ENCODE peak calls at places on chromosomes 16 and 17, in four cellular contexts. One of them, this sample, is unnamed.

GRCh38 chr16:72434159-72434558 is 262.2 kb upstream of the PMFBP1 start:
- DNase-seq in uterus: no peak
- DNase-seq in lower lobe of right lung: no peak
- DNase-seq in fibroblast of villous mesenchyme: peak
- DNase-seq in this sample: no peak

GRCh38 chr16:74626741-74627416 is 20.0 kb upstream of the GLG1 start:
- DNase-seq in uterus: no peak
- DNase-seq in lower lobe of right lung: no peak
- DNase-seq in fibroblast of villous mesenchyme: peak
- DNase-seq in this sample: no peak

GRCh38 chr17:21113106-21113690 is 13.6 kb upstream of the DHRS7B start:
- DNase-seq in uterus: no peak
- DNase-seq in lower lobe of right lung: no peak
- DNase-seq in fibroblast of villous mesenchyme: no peak
- DNase-seq in this sample: no peak

GRCh38 chr16:72530434-72530833 is 358.5 kb upstream of the PMFBP1 start:
- DNase-seq in uterus: no peak
- DNase-seq in lower lobe of right lung: no peak
- DNase-seq in fibroblast of villous mesenchyme: peak
- DNase-seq in this sample: no peak

GRCh38 chr17:71217769-71218168 is 903.1 kb upstream of the SOX9 start:
- DNase-seq in uterus: no peak
- DNase-seq in lower lobe of right lung: no peak
- DNase-seq in fibroblast of villous mesenchyme: no peak
- DNase-seq in this sample: no peak

GRCh38 chr16:3954411-3954921 is 74.0 kb upstream of the CREBBP start:
- DNase-seq in uterus: no peak
- DNase-seq in lower lobe of right lung: no peak
- DNase-seq in fibroblast of villous mesenchyme: no peak
- DNase-seq in this sample: no peak

GRCh38 chr16:354971-355441 is 2.5 kb upstream of the AXIN1 start:
- DNase-seq in uterus: no peak
- DNase-seq in lower lobe of right lung: no peak
- DNase-seq in fibroblast of villous mesenchyme: no peak
- DNase-seq in this sample: no peak

GRCh38 chr16:46853713-46854443 is 22.9 kb upstream of the C16orf87 start:
- DNase-seq in uterus: peak
- DNase-seq in lower lobe of right lung: peak
- DNase-seq in fibroblast of villous mesenchyme: peak
- DNase-seq in this sample: peak

GRCh38 chr16:86901483-86901882 is 323.1 kb downstream of the FOXL1 start:
- DNase-seq in uterus: no peak
- DNase-seq in lower lobe of right lung: no peak
- DNase-seq in fibroblast of villous mesenchyme: no peak
- DNase-seq in this sample: no peak

GRCh38 chr17:57834146-57834741 is 15.6 kb downstream of the MRPS23 start:
- DNase-seq in uterus: no peak
- DNase-seq in lower lobe of right lung: no peak
- DNase-seq in fibroblast of villous mesenchyme: no peak
- DNase-seq in this sample: no peak

GRCh38 chr16:17836868-17837602 is 366.3 kb upstream of the XYLT1 start:
- DNase-seq in uterus: no peak
- DNase-seq in lower lobe of right lung: no peak
- DNase-seq in fibroblast of villous mesenchyme: peak
- DNase-seq in this sample: no peak

GRCh38 chr16:23280483-23280967 is 21.6 kb upstream of the SCNN1B start:
- DNase-seq in uterus: no peak
- DNase-seq in lower lobe of right lung: no peak
- DNase-seq in fibroblast of villous mesenchyme: no peak
- DNase-seq in this sample: no peak

GRCh38 chr16:25093208-25094061 is 18.1 kb upstream of the LCMT1 start:
- DNase-seq in uterus: no peak
- DNase-seq in lower lobe of right lung: no peak
- DNase-seq in fibroblast of villous mesenchyme: no peak
- DNase-seq in this sample: peak

GRCh38 chr17:21239680-21240374 is 13.4 kb downstream of the NATD1 start:
- DNase-seq in uterus: peak
- DNase-seq in lower lobe of right lung: no peak
- DNase-seq in fibroblast of villous mesenchyme: peak
- DNase-seq in this sample: no peak

GRCh38 chr16:25580071-25580470 is 111.7 kb upstream of the HS3ST4 start:
- DNase-seq in uterus: no peak
- DNase-seq in lower lobe of right lung: no peak
- DNase-seq in fibroblast of villous mesenchyme: no peak
- DNase-seq in this sample: no peak

GRCh38 chr16:50469744-50470301 is 78.4 kb upstream of the NKD1 start:
- DNase-seq in uterus: no peak
- DNase-seq in lower lobe of right lung: no peak
- DNase-seq in fibroblast of villous mesenchyme: no peak
- DNase-seq in this sample: peak

GRCh38 chr17:81513669-81514484 is 1.3 kb upstream of the ACTG1 start:
- DNase-seq in uterus: peak
- DNase-seq in lower lobe of right lung: peak
- DNase-seq in fibroblast of villous mesenchyme: peak
- DNase-seq in this sample: peak

GRCh38 chr17:37714897-37715296 is 30.0 kb downstream of the HNF1B start:
- DNase-seq in uterus: no peak
- DNase-seq in lower lobe of right lung: no peak
- DNase-seq in fibroblast of villous mesenchyme: no peak
- DNase-seq in this sample: no peak

GRCh38 chr17:19750835-19751234 is 2.7 kb upstream of the ALDH3A1 start:
- DNase-seq in uterus: no peak
- DNase-seq in lower lobe of right lung: no peak
- DNase-seq in fibroblast of villous mesenchyme: no peak
- DNase-seq in this sample: no peak

GRCh38 chr17:79840204-79840988 is 1.2 kb upstream of the CBX4 start:
- DNase-seq in uterus: peak
- DNase-seq in lower lobe of right lung: peak
- DNase-seq in fibroblast of villous mesenchyme: peak
- DNase-seq in this sample: peak

GRCh38 chr16:84117482-84117843 is 721 bp upstream of the MBTPS1 start:
- DNase-seq in uterus: no peak
- DNase-seq in lower lobe of right lung: no peak
- DNase-seq in fibroblast of villous mesenchyme: peak
- DNase-seq in this sample: no peak

GRCh38 chr16:51698647-51699046 is 547.6 kb upstream of the SALL1 start:
- DNase-seq in uterus: no peak
- DNase-seq in lower lobe of right lung: no peak
- DNase-seq in fibroblast of villous mesenchyme: no peak
- DNase-seq in this sample: no peak

GRCh38 chr17:12312692-12313091 is 292.0 kb downstream of the MAP2K4 start:
- DNase-seq in uterus: no peak
- DNase-seq in lower lobe of right lung: no peak
- DNase-seq in fibroblast of villous mesenchyme: no peak
- DNase-seq in this sample: no peak

GRCh38 chr16:11783319-11784047 is 13.6 kb downstream of the ZC3H7A start:
- DNase-seq in uterus: no peak
- DNase-seq in lower lobe of right lung: no peak
- DNase-seq in fibroblast of villous mesenchyme: peak
- DNase-seq in this sample: no peak

GRCh38 chr17:29151567-29151966 is 28.6 kb downstream of the MYO18A start:
- DNase-seq in uterus: no peak
- DNase-seq in lower lobe of right lung: no peak
- DNase-seq in fibroblast of villous mesenchyme: peak
- DNase-seq in this sample: no peak

GRCh38 chr16:21301168-21301894 is 23.2 kb upstream of the CRYM start:
- DNase-seq in uterus: peak
- DNase-seq in lower lobe of right lung: peak
- DNase-seq in fibroblast of villous mesenchyme: peak
- DNase-seq in this sample: peak

GRCh38 chr16:21302898-21303528 is 24.9 kb upstream of the CRYM start:
- DNase-seq in uterus: no peak
- DNase-seq in lower lobe of right lung: no peak
- DNase-seq in fibroblast of villous mesenchyme: peak
- DNase-seq in this sample: no peak

GRCh38 chr16:21302454-21302853 is 24.4 kb upstream of the CRYM start:
- DNase-seq in uterus: no peak
- DNase-seq in lower lobe of right lung: no peak
- DNase-seq in fibroblast of villous mesenchyme: peak
- DNase-seq in this sample: no peak

GRCh38 chr16:21301895-21302291 is 23.8 kb upstream of the CRYM start:
- DNase-seq in uterus: no peak
- DNase-seq in lower lobe of right lung: no peak
- DNase-seq in fibroblast of villous mesenchyme: no peak
- DNase-seq in this sample: no peak

GRCh38 chr16:21300309-21301167 is 22.4 kb upstream of the CRYM start:
- DNase-seq in uterus: peak
- DNase-seq in lower lobe of right lung: peak
- DNase-seq in fibroblast of villous mesenchyme: peak
- DNase-seq in this sample: peak
- TF ChIP-seq CTCF in uterus: peak
- TF ChIP-seq CTCF in lower lobe of right lung: peak
- TF ChIP-seq CTCF in fibroblast of villous mesenchyme: peak
- TF ChIP-seq CTCF in this sample: peak

GRCh38 chr17:60386475-60387058 is 5.4 kb downstream of the USP32 start:
- DNase-seq in uterus: no peak
- DNase-seq in lower lobe of right lung: no peak
- DNase-seq in fibroblast of villous mesenchyme: no peak
- DNase-seq in this sample: no peak
- TF ChIP-seq CTCF in uterus: no peak
- TF ChIP-seq CTCF in lower lobe of right lung: no peak
- TF ChIP-seq CTCF in fibroblast of villous mesenchyme: no peak
- TF ChIP-seq CTCF in this sample: no peak

DNA sequence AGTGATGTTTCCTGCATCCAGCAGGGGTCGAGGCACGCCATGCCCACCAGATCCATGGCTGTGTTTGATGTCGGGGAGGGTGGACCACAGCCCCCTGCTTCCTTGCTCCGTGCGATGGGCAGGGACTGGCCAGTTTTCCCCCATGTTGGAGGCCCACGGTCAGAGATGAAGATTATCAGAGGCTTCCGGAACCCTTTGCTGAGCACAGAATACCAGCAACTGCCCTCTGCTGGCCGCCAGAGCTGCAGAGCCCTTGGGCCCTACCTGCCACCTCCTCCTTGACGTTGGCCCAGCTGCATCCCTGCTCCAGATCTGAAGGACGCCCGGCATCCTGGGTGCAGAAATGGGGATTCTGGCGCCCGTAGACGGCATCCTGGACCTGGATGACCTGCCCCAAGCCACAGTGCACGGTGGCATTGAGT is 23.7 kb upstream of the BCO1 start:
- DNase-seq in uterus: no peak
- DNase-seq in lower lobe of right lung: no peak
- DNase-seq in fibroblast of villous mesenchyme: peak
- DNase-seq in this sample: no peak
- TF ChIP-seq CTCF in uterus: peak
- TF ChIP-seq CTCF in lower lobe of right lung: peak
- TF ChIP-seq CTCF in fibroblast of villous mesenchyme: peak
- TF ChIP-seq CTCF in this sample: no peak

DNA sequence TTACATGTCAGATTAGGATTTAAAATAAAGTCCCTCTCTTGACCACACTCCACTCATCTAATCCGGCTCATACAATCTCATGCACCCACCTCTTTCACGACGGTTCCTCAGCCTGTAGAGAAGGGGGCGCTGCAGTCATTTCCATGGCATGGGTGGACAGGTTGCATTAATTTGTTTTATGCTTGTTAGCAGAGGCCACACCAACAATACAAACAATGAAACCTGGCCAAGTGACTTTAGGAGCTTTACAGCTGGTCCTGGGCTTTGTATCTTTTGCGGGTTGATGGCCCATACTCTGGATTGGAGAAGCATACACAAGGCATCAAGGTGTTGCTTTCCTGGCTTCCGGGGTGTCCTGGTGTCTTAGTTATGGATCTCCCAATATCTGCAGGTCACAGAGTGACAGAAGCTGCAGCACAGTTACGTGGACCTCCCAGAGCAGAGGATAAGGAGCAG is 9.7 kb upstream of the SNF8 start:
- DNase-seq in uterus: no peak
- DNase-seq in lower lobe of right lung: no peak
- DNase-seq in fibroblast of villous mesenchyme: peak
- DNase-seq in this sample: no peak
- TF ChIP-seq CTCF in uterus: peak
- TF ChIP-seq CTCF in lower lobe of right lung: no peak
- TF ChIP-seq CTCF in fibroblast of villous mesenchyme: peak
- TF ChIP-seq CTCF in this sample: no peak

DNA sequence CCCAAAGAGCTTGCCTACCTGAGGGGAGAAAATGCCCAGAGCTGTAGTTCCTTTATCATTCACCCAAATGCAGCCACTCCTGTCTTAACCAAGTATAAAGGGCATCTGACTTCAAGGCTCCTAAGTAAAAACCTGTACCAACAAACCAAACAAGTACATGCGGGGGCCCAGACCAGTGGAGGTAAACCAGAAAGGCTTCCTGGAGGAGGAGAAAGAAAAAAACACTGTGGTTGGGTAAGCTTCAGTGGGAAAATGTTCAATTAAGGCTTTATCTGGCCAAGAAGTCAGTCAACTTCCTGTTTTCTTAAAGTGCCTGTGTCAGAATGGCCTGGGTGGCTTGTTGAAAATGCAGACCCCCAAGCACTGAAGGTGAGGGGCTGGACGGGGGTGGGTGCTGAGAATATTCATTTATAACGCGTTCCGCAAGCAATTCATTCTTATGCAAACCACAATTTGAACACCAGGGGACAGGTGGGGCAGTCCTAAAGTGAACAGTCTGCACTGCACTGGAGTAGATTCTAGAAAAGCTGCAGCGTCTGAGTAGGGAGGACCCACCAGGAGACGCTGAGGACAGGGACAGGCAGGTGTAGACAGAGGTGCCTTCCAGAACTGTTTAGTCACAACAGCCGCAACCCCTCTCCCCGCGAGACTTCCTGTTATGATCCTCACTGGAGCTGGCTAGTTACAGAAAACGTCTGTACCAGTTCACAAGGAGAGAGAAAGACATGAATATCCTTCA is 467.1 kb downstream of the SOX9 start:
- DNase-seq in uterus: no peak
- DNase-seq in lower lobe of right lung: no peak
- DNase-seq in fibroblast of villous mesenchyme: peak
- DNase-seq in this sample: no peak
- TF ChIP-seq CTCF in uterus: no peak
- TF ChIP-seq CTCF in lower lobe of right lung: no peak
- TF ChIP-seq CTCF in fibroblast of villous mesenchyme: no peak
- TF ChIP-seq CTCF in this sample: no peak

GRCh38 chr17:76869878-76870714 is 1.9 kb downstream of the MGAT5B start:
- DNase-seq in uterus: no peak
- DNase-seq in lower lobe of right lung: no peak
- DNase-seq in fibroblast of villous mesenchyme: no peak
- DNase-seq in this sample: no peak
- TF ChIP-seq CTCF in uterus: no peak
- TF ChIP-seq CTCF in lower lobe of right lung: no peak
- TF ChIP-seq CTCF in fibroblast of villous mesenchyme: no peak
- TF ChIP-seq CTCF in this sample: no peak

DNA sequence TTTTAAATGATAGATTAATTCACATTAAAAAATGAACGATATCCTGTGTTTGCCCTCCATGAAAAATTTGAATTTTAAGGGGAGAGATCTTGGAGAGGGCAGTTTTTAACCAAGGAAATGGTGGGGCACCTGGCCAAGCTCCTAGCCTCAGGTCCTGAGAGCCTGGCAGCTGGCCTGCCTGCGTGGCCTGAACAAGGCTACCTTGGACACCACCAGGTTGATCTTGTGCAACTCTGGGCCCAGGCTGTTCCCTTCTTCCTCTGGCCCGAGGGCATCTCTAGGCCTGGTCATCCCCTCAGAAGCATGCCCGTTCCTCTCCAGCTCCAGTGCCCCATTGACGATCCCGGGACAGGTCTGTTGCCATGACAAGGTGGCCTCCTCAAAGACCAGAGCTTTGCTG is 33.4 kb upstream of the LONP2 start:
- DNase-seq in uterus: no peak
- DNase-seq in lower lobe of right lung: no peak
- DNase-seq in fibroblast of villous mesenchyme: no peak
- DNase-seq in this sample: no peak
- TF ChIP-seq CTCF in uterus: no peak
- TF ChIP-seq CTCF in lower lobe of right lung: no peak
- TF ChIP-seq CTCF in fibroblast of villous mesenchyme: no peak
- TF ChIP-seq CTCF in this sample: no peak